ENCODE peak calls at places on chromosomes 11 and 22, in four cellular contexts. T, A, C and Z are unnamed samples.

GRCh38 chr11:1862588-1863351 is 9.9 kb downstream of the LSP1 start:
- DNase-seq in T (no peak), A (no peak), C (no peak), Z (peak)

GRCh38 chr11:79400717-79401330 is 40.0 kb downstream of the TENM4 start:
- DNase-seq in T (peak), A (no peak), C (peak), Z (peak)

GRCh38 chr11:58782066-58782465 is 50.3 kb upstream of the GLYAT start:
- DNase-seq in T (no peak), A (no peak), C (no peak), Z (no peak)

GRCh38 chr22:36371920-36372319 is 15.8 kb downstream of the MYH9 start:
- DNase-seq in T (no peak), A (no peak), C (no peak), Z (no peak)

GRCh38 chr22:18056161-18056666 is 21.6 kb upstream of the PEX26 start:
- DNase-seq in T (no peak), A (no peak), C (peak), Z (no peak)

GRCh38 chr22:44919691-44920090 is 90.1 kb downstream of the PHF21B start:
- DNase-seq in T (no peak), A (no peak), C (no peak), Z (no peak)

GRCh38 chr11:17604913-17605230 is 57.8 kb downstream of the OTOG start:
- DNase-seq in T (no peak), A (no peak), C (no peak), Z (no peak)

GRCh38 chr22:26906464-26906863 is 249.1 kb downstream of the MIAT start:
- DNase-seq in T (no peak), A (no peak), C (no peak), Z (no peak)

GRCh38 chr11:80855975-80856524 is 1415.2 kb upstream of the TENM4 start:
- DNase-seq in T (no peak), A (no peak), C (no peak), Z (no peak)

GRCh38 chr11:125952559-125952958 is 6.7 kb downstream of the VSIG10L2 start:
- DNase-seq in T (no peak), A (no peak), C (no peak), Z (no peak)

GRCh38 chr22:42820075-42820763 is 36.9 kb downstream of the ARFGAP3 start:
- DNase-seq in T (no peak), A (peak), C (no peak), Z (no peak)

GRCh38 chr22:37733625-37734401 is 37.0 kb downstream of the TRIOBP start:
- DNase-seq in T (no peak), A (no peak), C (no peak), Z (no peak)
- TF ChIP-seq NR3C1 in T (no peak), A (no peak), C (no peak), Z (no peak)

GRCh38 chr11:73204711-73205121 is 13.4 kb upstream of the P2RY2 start:
- DNase-seq in T (peak), A (no peak), C (no peak), Z (no peak)
- TF ChIP-seq NR3C1 in T (no peak), A (no peak), C (no peak), Z (no peak)

DNA sequence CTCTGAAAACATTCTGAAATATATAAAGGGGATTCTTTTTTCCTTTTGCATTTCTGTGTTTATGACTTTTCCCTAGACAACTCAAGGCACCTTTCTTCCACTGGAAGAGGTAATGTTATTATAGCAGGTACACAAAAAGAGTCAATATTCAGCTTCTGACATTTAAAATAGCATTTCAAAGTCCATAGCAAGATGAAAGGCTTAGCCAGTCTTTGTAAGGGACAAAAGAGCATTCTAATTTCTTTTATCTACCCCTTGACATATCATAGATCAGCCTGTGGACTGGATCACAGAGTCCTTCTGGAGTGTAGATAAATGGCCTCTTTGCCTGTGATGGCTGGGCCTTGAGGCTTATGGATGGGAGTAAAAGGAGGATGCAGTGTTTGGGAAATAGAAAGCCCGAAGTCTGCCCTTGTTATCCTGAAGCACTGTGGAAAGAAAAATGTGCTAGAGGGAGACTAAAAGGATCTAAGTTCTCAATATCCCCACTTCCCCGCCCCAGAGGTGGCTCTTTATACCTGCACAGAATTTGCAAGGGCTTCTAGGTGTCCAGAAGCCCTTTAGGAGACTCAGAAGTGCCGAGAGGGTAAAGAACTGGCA is 1.6 kb upstream of the HEPACAM start:
- DNase-seq in T (no peak), A (no peak), C (peak), Z (no peak)
- TF ChIP-seq NR3C1 in T (no peak), A (no peak), C (no peak), Z (no peak)

GRCh38 chr11:62575156-62575555 is 1.5 kb upstream of the EEF1G start:
- DNase-seq in T (no peak), A (no peak), C (no peak), Z (no peak)
- TF ChIP-seq NR3C1 in T (no peak), A (no peak), C (no peak), Z (no peak)

GRCh38 chr11:132020001-132020400 is 649.6 kb downstream of the NTM start:
- DNase-seq in T (no peak), A (no peak), C (no peak), Z (no peak)

GRCh38 chr11:132024587-132025295 is 654.3 kb downstream of the NTM start:
- DNase-seq in T (no peak), A (no peak), C (no peak), Z (no peak)

GRCh38 chr11:132026746-132027145 is 656.3 kb downstream of the NTM start:
- DNase-seq in T (no peak), A (no peak), C (no peak), Z (no peak)

GRCh38 chr11:132022285-132022684 is 651.9 kb downstream of the NTM start:
- DNase-seq in T (no peak), A (no peak), C (no peak), Z (no peak)

DNA sequence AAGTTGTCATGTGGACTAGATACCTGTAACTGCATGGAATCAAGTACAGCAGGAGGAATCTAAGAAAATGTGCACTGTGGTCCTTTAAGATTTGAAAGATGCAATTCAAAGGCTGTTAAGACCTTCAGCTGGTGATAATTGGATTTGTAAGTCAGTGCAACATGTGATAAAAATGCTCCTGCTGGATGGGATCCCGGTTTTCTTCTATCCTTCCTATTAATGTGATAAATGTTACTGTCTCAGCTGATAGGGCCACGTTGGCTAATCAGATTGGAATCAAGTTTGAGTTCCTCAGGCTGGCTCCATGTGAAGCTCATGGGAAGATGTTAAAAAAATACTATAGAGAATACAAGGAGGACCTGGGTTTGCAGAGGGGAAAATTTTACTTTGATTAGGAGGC is 652.3 kb downstream of the NTM start:
- DNase-seq in T (no peak), A (no peak), C (no peak), Z (no peak)
- TF ChIP-seq NR3C1 in T (no peak), A (no peak), C (no peak), Z (no peak)

GRCh38 chr11:69265210-69265609 is 28.7 kb upstream of the MYEOV start:
- DNase-seq in T (no peak), A (no peak), C (no peak), Z (no peak)

GRCh38 chr11:69264486-69264885 is 29.5 kb upstream of the MYEOV start:
- DNase-seq in T (no peak), A (no peak), C (no peak), Z (no peak)

GRCh38 chr11:69263736-69264052 is 30.3 kb upstream of the MYEOV start:
- DNase-seq in T (no peak), A (no peak), C (no peak), Z (no peak)

GRCh38 chr11:69267395-69267805 is 26.6 kb upstream of the MYEOV start:
- DNase-seq in T (no peak), A (no peak), C (peak), Z (no peak)

GRCh38 chr11:69265911-69266510 is 27.9 kb upstream of the MYEOV start:
- DNase-seq in T (no peak), A (no peak), C (no peak), Z (no peak)
- TF ChIP-seq NR3C1 in T (no peak), A (no peak), C (no peak), Z (no peak)